ENCODE peak calls at places on chromosomes 13 and 19, in eight cellular contexts. X, Y, U, W, N, V, E and O are unnamed samples.

GRCh38 chr13:25186187-25186586 is 14.1 kb upstream of the AMER2 start:
- DNase-seq in V (no peak), X (no peak), W (no peak), E (no peak), Y (no peak), U (no peak), N (no peak), O (no peak)

GRCh38 chr13:98778749-98779148 is 26.3 kb upstream of the SLC15A1 start:
- DNase-seq in V (peak), E (no peak), W (no peak), X (no peak), U (no peak), Y (no peak), N (no peak), O (no peak)

GRCh38 chr19:1122972-1123363 is 19.2 kb downstream of the GPX4 start:
- DNase-seq in W (no peak), E (peak), N (peak), X (peak), Y (no peak), U (peak), V (no peak), O (no peak)

GRCh38 chr19:21505459-21506393 is at the start of gene ZNF429:
- DNase-seq in W (peak), X (peak), N (peak), E (peak), Y (peak), U (peak), V (peak), O (peak)

GRCh38 chr19:52689804-52690394 is 44.9 kb downstream of the ZNF611 start:
- DNase-seq in W (no peak), U (peak), E (peak), Y (peak), V (peak), X (peak), N (peak), O (peak)

GRCh38 chr13:30119476-30119875 is 187.9 kb downstream of the KATNAL1 start:
- DNase-seq in V (no peak), E (no peak), Y (no peak), W (peak), U (no peak), X (no peak), N (no peak), O (no peak)

GRCh38 chr19:33446156-33446917 is 72.8 kb downstream of the CEBPG start:
- DNase-seq in W (no peak), N (no peak), E (peak), V (no peak), X (peak), Y (no peak), U (no peak), O (peak)

GRCh38 chr13:45194081-45194939 is 6.5 kb downstream of the KCTD4 start:
- DNase-seq in V (peak), Y (no peak), W (no peak), U (peak), E (no peak), N (no peak), X (no peak), O (no peak)

GRCh38 chr19:8589177-8589714 is 12.0 kb upstream of the MYO1F start:
- DNase-seq in U (no peak), V (no peak), E (no peak), N (no peak), X (no peak), Y (no peak), W (no peak), O (no peak)

GRCh38 chr13:76992548-76993001 is 694 bp downstream of the CLN5 start:
- DNase-seq in N (no peak), U (no peak), W (no peak), E (no peak), V (peak), Y (no peak), X (peak), O (no peak)

GRCh38 chr13:100828226-100828625 is 153.6 kb upstream of the TMTC4 start:
- DNase-seq in N (no peak), W (no peak), Y (no peak), E (no peak), U (peak), V (no peak), X (no peak), O (no peak)

GRCh38 chr13:61246351-61246750 is 169.3 kb downstream of the PCDH20 start:
- DNase-seq in W (no peak), N (no peak), V (no peak), Y (no peak), U (no peak), X (no peak), E (no peak), O (no peak)

GRCh38 chr13:98372886-98373285 is 195.8 kb upstream of the RNF113B start:
- DNase-seq in U (no peak), X (no peak), N (no peak), W (no peak), V (no peak), E (no peak), Y (no peak), O (no peak)

GRCh38 chr13:113187263-113187669 is 21.2 kb downstream of the PCID2 start:
- DNase-seq in U (no peak), V (peak), X (peak), Y (peak), E (no peak), N (peak), W (peak), O (peak)

GRCh38 chr19:53772943-53773342 is 51.2 kb downstream of the NLRP12 start:
- DNase-seq in U (peak), W (no peak), X (peak), E (no peak), Y (peak), N (no peak), V (peak), O (no peak)

GRCh38 chr13:33639640-33640080 is 178.3 kb upstream of the RFC3 start:
- DNase-seq in X (peak), N (no peak), Y (peak), V (no peak), W (no peak), U (no peak), E (no peak), O (no peak)

GRCh38 chr19:53037101-53038097 is 7.1 kb upstream of the ERVV-2 start:
- DNase-seq in E (peak), W (no peak), X (no peak), N (peak), Y (no peak), V (peak), U (peak), O (no peak)

GRCh38 chr19:35645680-35646511 is 2.2 kb upstream of the COX6B1 start:
- DNase-seq in N (no peak), E (no peak), V (no peak), U (no peak), W (no peak), Y (no peak), X (no peak), O (no peak)

GRCh38 chr13:41409611-41410010 is 47.7 kb upstream of the RGCC start:
- DNase-seq in W (no peak), E (no peak), X (no peak), Y (no peak), N (no peak), V (no peak), U (no peak), O (no peak)

GRCh38 chr19:49390131-49390977 is 2.3 kb downstream of the KASH5 start:
- DNase-seq in W (no peak), V (no peak), U (no peak), X (no peak), Y (no peak), E (no peak), N (no peak), O (no peak)

GRCh38 chr19:49489601-49490167 is 2.3 kb downstream of the RPL13A start:
- DNase-seq in E (no peak), X (peak), Y (no peak), U (no peak), N (no peak), V (no peak), W (no peak), O (no peak)

GRCh38 chr13:106532111-106532929 is 3.1 kb downstream of the EFNB2 start:
- DNase-seq in Y (no peak), U (no peak), X (no peak), V (no peak), N (no peak), W (no peak), E (peak), O (no peak)